ENCODE peak calls at places on chromosomes 7 and 10, in eight cellular contexts. One of them, this sample, is unnamed.

GRCh38 chr7:134905375-134905774 is 80.9 kb upstream of the AGBL3 start:
- DNase-seq in Kasumi-1: peak; percentile 7
- DNase-seq in SJSA1: no peak
- DNase-seq in EL: peak; percentile 88
- DNase-seq in left cardiac atrium: peak; percentile 73
- DNase-seq in SHP77: no peak
- DNase-seq in left kidney: no peak
- DNase-seq in T-helper 17 cell: no peak
- DNase-seq in this sample: peak; percentile 79

GRCh38 chr10:72694476-72695369 is 2.8 kb downstream of the MCU start:
- DNase-seq in left kidney: peak; percentile 49
- DNase-seq in EL: peak; percentile 50
- DNase-seq in SHP77: no peak
- DNase-seq in Kasumi-1: peak; percentile 77
- DNase-seq in T-helper 17 cell: no peak
- DNase-seq in left cardiac atrium: no peak
- DNase-seq in SJSA1: peak; percentile 51
- DNase-seq in this sample: peak; percentile 40

GRCh38 chr10:103452714-103453230 is 602 bp upstream of the CALHM2 start:
- DNase-seq in T-helper 17 cell: no peak
- DNase-seq in Kasumi-1: no peak
- DNase-seq in SJSA1: no peak
- DNase-seq in left kidney: peak; percentile 21
- DNase-seq in left cardiac atrium: peak; percentile 9
- DNase-seq in EL: peak; percentile 55
- DNase-seq in SHP77: no peak
- DNase-seq in this sample: peak; percentile 28

GRCh38 chr10:113410618-113411017 is 142.2 kb upstream of the HABP2 start:
- DNase-seq in left cardiac atrium: no peak
- DNase-seq in left kidney: no peak
- DNase-seq in SHP77: no peak
- DNase-seq in SJSA1: no peak
- DNase-seq in T-helper 17 cell: no peak
- DNase-seq in Kasumi-1: no peak
- DNase-seq in EL: no peak
- DNase-seq in this sample: no peak

GRCh38 chr7:15602236-15602635 is 40.4 kb upstream of the AGMO start:
- DNase-seq in SJSA1: no peak
- DNase-seq in left kidney: peak; percentile 51
- DNase-seq in EL: peak; percentile 10
- DNase-seq in T-helper 17 cell: no peak
- DNase-seq in Kasumi-1: no peak
- DNase-seq in left cardiac atrium: no peak
- DNase-seq in SHP77: peak; percentile 75
- DNase-seq in this sample: no peak

GRCh38 chr7:26413007-26413691 is 121.5 kb downstream of the SNX10 start:
- DNase-seq in SJSA1: no peak
- DNase-seq in left kidney: no peak
- DNase-seq in T-helper 17 cell: no peak
- DNase-seq in SHP77: peak; percentile 97
- DNase-seq in left cardiac atrium: no peak
- DNase-seq in EL: no peak
- DNase-seq in Kasumi-1: no peak
- DNase-seq in this sample: no peak

GRCh38 chr10:72260215-72260587 is 13.5 kb upstream of the DDIT4 start:
- DNase-seq in EL: no peak
- DNase-seq in SHP77: no peak
- DNase-seq in T-helper 17 cell: no peak
- DNase-seq in left cardiac atrium: no peak
- DNase-seq in left kidney: no peak
- DNase-seq in Kasumi-1: no peak
- DNase-seq in SJSA1: no peak
- DNase-seq in this sample: no peak

GRCh38 chr7:142749218-142749993 is at the start of gene PRSS1:
- DNase-seq in SJSA1: no peak
- DNase-seq in EL: no peak
- DNase-seq in left kidney: no peak
- DNase-seq in Kasumi-1: no peak
- DNase-seq in left cardiac atrium: no peak
- DNase-seq in SHP77: no peak
- DNase-seq in T-helper 17 cell: no peak
- DNase-seq in this sample: no peak

GRCh38 chr10:97771055-97771811 is 566 bp downstream of the SFRP5 start:
- DNase-seq in EL: peak; percentile 30
- DNase-seq in left cardiac atrium: no peak
- DNase-seq in T-helper 17 cell: no peak
- DNase-seq in SJSA1: no peak
- DNase-seq in left kidney: peak; percentile 74
- DNase-seq in Kasumi-1: no peak
- DNase-seq in SHP77: no peak
- DNase-seq in this sample: peak; percentile 26

GRCh38 chr10:69453759-69454158 is 2.5 kb downstream of the TSPAN15 start:
- DNase-seq in EL: no peak
- DNase-seq in left kidney: no peak
- DNase-seq in SHP77: no peak
- DNase-seq in left cardiac atrium: no peak
- DNase-seq in T-helper 17 cell: no peak
- DNase-seq in Kasumi-1: no peak
- DNase-seq in SJSA1: no peak
- DNase-seq in this sample: no peak

GRCh38 chr7:98703916-98704315 is 86.8 kb downstream of the NPTX2 start:
- DNase-seq in SHP77: no peak
- DNase-seq in T-helper 17 cell: no peak
- DNase-seq in left kidney: no peak
- DNase-seq in EL: no peak
- DNase-seq in SJSA1: no peak
- DNase-seq in left cardiac atrium: no peak
- DNase-seq in Kasumi-1: no peak
- DNase-seq in this sample: no peak

GRCh38 chr10:122152544-122152943 is 118.6 kb upstream of the BTBD16 start:
- DNase-seq in SHP77: no peak
- DNase-seq in left cardiac atrium: peak; percentile 91
- DNase-seq in SJSA1: no peak
- DNase-seq in T-helper 17 cell: no peak
- DNase-seq in left kidney: peak; percentile 80
- DNase-seq in EL: no peak
- DNase-seq in Kasumi-1: no peak
- DNase-seq in this sample: peak; percentile 90

GRCh38 chr7:97015787-97016391 is 8.7 kb downstream of the DLX5 start:
- DNase-seq in Kasumi-1: no peak
- DNase-seq in SJSA1: no peak
- DNase-seq in SHP77: no peak
- DNase-seq in EL: no peak
- DNase-seq in left cardiac atrium: no peak
- DNase-seq in T-helper 17 cell: no peak
- DNase-seq in left kidney: peak; percentile 9
- DNase-seq in this sample: no peak

GRCh38 chr7:100951888-100952560 is 2.7 kb downstream of the MUC3A start:
- DNase-seq in SJSA1: no peak
- DNase-seq in Kasumi-1: no peak
- DNase-seq in left kidney: no peak
- DNase-seq in left cardiac atrium: no peak
- DNase-seq in EL: no peak
- DNase-seq in SHP77: no peak
- DNase-seq in T-helper 17 cell: no peak
- DNase-seq in this sample: no peak

GRCh38 chr7:30116771-30117170 is 18.0 kb upstream of the MTURN start:
- DNase-seq in left cardiac atrium: no peak
- DNase-seq in SJSA1: no peak
- DNase-seq in Kasumi-1: no peak
- DNase-seq in T-helper 17 cell: no peak
- DNase-seq in SHP77: no peak
- DNase-seq in EL: peak; percentile 23
- DNase-seq in left kidney: peak; percentile 7
- DNase-seq in this sample: peak; percentile 69

GRCh38 chr10:108469940-108470339 is 1305.4 kb upstream of the SORCS1 start:
- DNase-seq in left cardiac atrium: no peak
- DNase-seq in left kidney: no peak
- DNase-seq in Kasumi-1: no peak
- DNase-seq in EL: no peak
- DNase-seq in SHP77: no peak
- DNase-seq in T-helper 17 cell: no peak
- DNase-seq in SJSA1: no peak
- DNase-seq in this sample: no peak

GRCh38 chr7:20786779-20787651 is at the start of gene SP8:
- DNase-seq in SHP77: peak; percentile 88
- DNase-seq in EL: no peak
- DNase-seq in left cardiac atrium: peak; percentile 30
- DNase-seq in SJSA1: peak; percentile 6
- DNase-seq in left kidney: peak; percentile 79
- DNase-seq in Kasumi-1: no peak
- DNase-seq in T-helper 17 cell: no peak
- DNase-seq in this sample: no peak

GRCh38 chr10:72574636-72575035 is 51.2 kb downstream of the MICU1 start:
- DNase-seq in left cardiac atrium: no peak
- DNase-seq in EL: no peak
- DNase-seq in Kasumi-1: no peak
- DNase-seq in SJSA1: no peak
- DNase-seq in left kidney: no peak
- DNase-seq in T-helper 17 cell: no peak
- DNase-seq in SHP77: no peak
- DNase-seq in this sample: no peak

GRCh38 chr7:152462995-152463713 is 27.4 kb upstream of the KMT2C start:
- DNase-seq in left cardiac atrium: no peak
- DNase-seq in T-helper 17 cell: no peak
- DNase-seq in SJSA1: peak; percentile 74
- DNase-seq in SHP77: no peak
- DNase-seq in EL: peak; percentile 46
- DNase-seq in left kidney: peak; percentile 95
- DNase-seq in Kasumi-1: peak; percentile 69
- DNase-seq in this sample: peak; percentile 35

GRCh38 chr10:48205918-48206317 is 68.6 kb downstream of the FRMPD2 start:
- DNase-seq in SJSA1: no peak
- DNase-seq in left kidney: no peak
- DNase-seq in SHP77: no peak
- DNase-seq in T-helper 17 cell: no peak
- DNase-seq in EL: no peak
- DNase-seq in left cardiac atrium: no peak
- DNase-seq in Kasumi-1: no peak
- DNase-seq in this sample: no peak

GRCh38 chr7:6367701-6368211 is 80.0 kb downstream of the DAGLB start:
- DNase-seq in left cardiac atrium: no peak
- DNase-seq in EL: peak; percentile 38
- DNase-seq in SHP77: no peak
- DNase-seq in SJSA1: peak; percentile 32
- DNase-seq in left kidney: no peak
- DNase-seq in T-helper 17 cell: no peak
- DNase-seq in Kasumi-1: peak; percentile 32
- DNase-seq in this sample: no peak

GRCh38 chr10:79148452-79149344 is 79.9 kb downstream of the ZMIZ1 start:
- DNase-seq in EL: peak; percentile 65
- DNase-seq in Kasumi-1: no peak
- DNase-seq in left kidney: no peak
- DNase-seq in left cardiac atrium: peak; percentile 84
- DNase-seq in SJSA1: no peak
- DNase-seq in T-helper 17 cell: no peak
- DNase-seq in SHP77: no peak
- DNase-seq in this sample: peak; percentile 60

This sample was measured in AG08395.